ENCODE peak calls at places on chromosomes 11 and 22, in four cellular contexts. A is K562, U is HepG2, Y is GM12878. B is an unnamed sample.

GRCh38 chr11:117908959-117909610 is 20.1 kb downstream of the TMPRSS13 start:
- DNase-seq in A (no peak), U (no peak), Y (no peak), B (peak)

GRCh38 chr11:33701302-33701701 is 676 bp upstream of the C11orf91 start:
- DNase-seq in Y (no peak), U (no peak), A (no peak), B (no peak)

GRCh38 chr11:119957951-119958350 is 180.0 kb downstream of the TRIM29 start:
- DNase-seq in Y (no peak), U (no peak), A (no peak), B (no peak)

GRCh38 chr11:47259178-47259977 is 1.6 kb downstream of the NR1H3 start:
- DNase-seq in U (peak), Y (no peak), A (no peak), B (peak)

GRCh38 chr11:23995891-23996290 is 501.0 kb upstream of the LUZP2 start:
- DNase-seq in U (no peak), Y (no peak), A (no peak), B (no peak)

GRCh38 chr22:44247346-44247745 is 65.4 kb downstream of the SHISAL1 start:
- DNase-seq in U (no peak), A (no peak), Y (no peak), B (no peak)

GRCh38 chr11:96000064-96000463 is 76.2 kb upstream of the MTMR2 start:
- DNase-seq in U (no peak), Y (no peak), A (no peak), B (no peak)

GRCh38 chr11:34449013-34449412 is 10.3 kb downstream of the CAT start:
- DNase-seq in Y (no peak), U (no peak), A (no peak), B (no peak)

GRCh38 chr22:19571207-19571795 is 47.1 kb upstream of the CLDN5 start:
- DNase-seq in Y (no peak), U (no peak), A (peak), B (no peak)

GRCh38 chr22:22034469-22035132 is 52.0 kb upstream of the TOP3B start:
- DNase-seq in U (no peak), Y (no peak), A (no peak), B (no peak)

GRCh38 chr11:120781486-120782120 is 242.3 kb upstream of the TBCEL start:
- DNase-seq in Y (no peak), U (no peak), A (no peak), B (no peak)

GRCh38 chr22:42169055-42169469 is 38.5 kb upstream of the CYP2D6 start:
- DNase-seq in U (peak), Y (peak), A (peak), B (peak)

GRCh38 chr11:40037005-40037404 is 1422.4 kb downstream of the LRRC4C start:
- DNase-seq in U (no peak), Y (no peak), A (no peak), B (no peak)

GRCh38 chr11:40027737-40028136 is 1431.7 kb downstream of the LRRC4C start:
- DNase-seq in Y (no peak), U (no peak), A (no peak), B (no peak)

GRCh38 chr11:40029406-40029805 is 1430.0 kb downstream of the LRRC4C start:
- DNase-seq in U (no peak), A (no peak), Y (no peak), B (no peak)

GRCh38 chr11:40030867-40031266 is 1428.6 kb downstream of the LRRC4C start:
- DNase-seq in Y (no peak), A (no peak), U (no peak), B (no peak)

DNA sequence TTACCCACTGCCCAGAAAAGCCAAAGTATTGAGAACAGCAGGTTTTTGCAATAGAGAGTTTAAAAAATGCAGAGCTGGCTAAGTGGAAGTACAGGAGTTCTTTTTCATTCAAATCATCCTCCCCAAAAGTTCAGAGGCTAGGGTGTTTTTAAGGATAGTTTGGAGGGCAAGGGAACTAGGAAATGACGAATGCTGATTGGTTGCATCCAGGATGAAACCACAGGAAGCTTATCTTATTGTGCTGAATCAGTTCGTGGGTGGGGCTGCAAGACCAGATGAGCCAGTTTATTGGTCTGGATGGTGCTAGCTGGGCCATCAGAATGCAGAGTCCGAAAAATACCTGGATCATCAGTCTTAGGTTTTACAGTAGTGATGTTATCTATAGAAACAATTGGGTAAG is 1427.1 kb downstream of the LRRC4C start:
- DNase-seq in A (no peak), Y (no peak), U (no peak), B (no peak)
- TF ChIP-seq NFIC in A (no peak), Y (no peak), U (no peak), B (no peak)

GRCh38 chr11:65311197-65311631 is 3.5 kb upstream of the CDC42EP2 start:
- DNase-seq in U (no peak), A (no peak), Y (no peak), B (no peak)
- TF ChIP-seq NFIC in U (no peak), A (no peak), Y (no peak), B (no peak)

DNA sequence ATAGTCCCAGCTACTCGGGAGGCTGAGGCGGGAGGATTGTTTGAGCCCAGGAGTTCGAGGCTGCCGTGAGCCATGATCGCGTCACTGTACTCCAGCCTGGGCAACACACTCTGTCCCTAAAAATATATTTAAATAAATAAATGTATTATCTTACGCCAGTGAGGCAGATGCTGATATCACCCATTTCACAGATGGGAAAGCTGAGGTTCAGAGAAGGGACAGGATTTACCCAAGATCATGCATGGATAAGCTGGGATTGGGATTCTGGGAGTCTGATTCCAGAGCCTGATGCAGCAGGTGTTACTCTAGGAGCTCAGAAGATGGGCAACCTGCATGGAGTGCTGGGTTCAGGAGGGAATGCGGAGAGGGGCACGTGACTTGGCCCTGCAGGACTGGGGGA is 17.8 kb downstream of the SGSM1 start:
- DNase-seq in U (no peak), Y (no peak), A (no peak), B (no peak)
- TF ChIP-seq NFIC in U (no peak), Y (no peak), A (no peak), B (no peak)

DNA sequence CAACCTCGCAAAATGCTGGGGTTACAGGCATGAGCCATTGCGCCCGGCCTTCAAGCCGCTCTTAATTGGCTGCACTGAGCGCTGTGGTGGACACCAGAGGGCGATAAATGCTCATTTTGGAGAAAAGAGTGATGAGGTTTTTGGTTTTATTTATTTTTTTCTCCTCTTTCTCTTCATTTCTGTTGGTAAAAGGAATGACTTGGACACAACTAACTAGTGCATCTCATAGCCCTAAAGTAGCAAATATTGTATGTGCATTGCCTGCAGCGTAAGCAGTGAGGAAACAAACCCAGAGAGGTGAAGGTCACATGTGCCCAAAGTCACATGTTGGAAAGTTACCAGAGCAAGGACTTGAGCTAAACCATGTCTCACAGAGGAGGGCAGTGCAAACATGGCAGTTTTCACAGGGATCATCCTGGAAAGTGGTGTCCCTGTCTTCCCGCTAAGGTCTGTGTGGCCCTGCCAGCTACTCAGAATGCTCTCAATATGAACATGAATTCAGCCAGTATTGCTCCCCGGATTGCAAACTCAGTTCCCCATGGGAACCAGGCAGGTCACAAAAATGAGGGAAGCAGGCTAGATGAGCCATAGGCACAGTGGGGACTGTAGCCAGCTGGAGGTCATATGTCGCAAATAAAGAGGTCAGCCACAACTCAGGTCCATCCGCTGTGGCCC is 8.6 kb upstream of the CD82 start:
- DNase-seq in A (no peak), U (peak), Y (peak), B (no peak)
- TF ChIP-seq NFIC in A (no peak), U (no peak), Y (no peak), B (no peak)

GRCh38 chr11:12319734-12320387 is 57.5 kb upstream of the PARVA start:
- DNase-seq in A (no peak), Y (no peak), U (no peak), B (no peak)

GRCh38 chr11:12321217-12321937 is 56.0 kb upstream of the PARVA start:
- DNase-seq in U (no peak), Y (no peak), A (no peak), B (no peak)

GRCh38 chr11:12315024-12315423 is 62.3 kb upstream of the PARVA start:
- DNase-seq in Y (no peak), A (no peak), U (no peak), B (no peak)

GRCh38 chr11:12316432-12316831 is 60.9 kb upstream of the PARVA start:
- DNase-seq in A (no peak), Y (no peak), U (no peak), B (no peak)

DNA sequence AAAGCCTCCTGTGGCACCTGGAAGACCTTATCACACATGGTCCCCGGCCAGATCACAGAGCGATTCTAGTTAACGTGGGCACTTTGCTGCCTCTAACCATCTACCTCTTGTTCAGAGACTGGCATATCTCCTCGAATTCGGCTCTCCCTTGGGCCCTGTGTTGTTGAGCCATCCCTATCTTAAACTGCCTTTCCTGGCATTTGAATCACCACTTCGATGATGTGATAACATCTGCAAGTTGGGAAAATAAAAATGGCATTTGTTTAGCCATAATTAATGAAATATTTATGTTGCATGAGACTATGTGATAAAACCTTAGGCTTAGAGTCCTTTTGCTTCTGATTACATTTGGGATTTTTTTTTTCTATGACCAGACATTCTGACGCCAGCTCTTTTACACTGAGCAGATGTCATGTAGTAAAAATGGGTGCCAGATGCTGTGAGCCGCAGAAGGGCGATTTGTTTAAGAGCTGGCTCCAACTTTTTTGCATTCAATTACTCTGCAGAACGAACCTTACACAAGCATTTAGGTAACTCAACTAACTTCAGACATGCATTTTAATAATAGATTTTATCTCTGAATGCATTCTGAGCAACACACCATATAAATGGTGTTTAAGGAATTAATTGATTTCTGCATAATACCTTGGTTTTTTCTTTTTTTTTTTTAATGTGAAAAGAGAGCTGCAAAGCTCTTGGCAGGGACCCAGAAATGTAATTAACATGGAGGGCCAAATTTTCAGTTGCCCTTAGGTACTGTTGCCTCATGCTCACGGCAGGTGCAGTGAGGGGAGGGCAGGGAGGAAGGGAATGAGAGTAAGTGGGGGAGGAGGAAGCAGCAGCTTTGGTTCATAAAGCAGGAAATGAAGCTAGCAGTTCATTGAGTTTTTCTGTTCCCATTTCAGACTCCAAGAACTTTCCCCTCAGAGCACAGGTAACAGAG is 58.3 kb upstream of the PARVA start:
- DNase-seq in U (no peak), Y (no peak), A (no peak), B (peak)
- TF ChIP-seq NFIC in U (no peak), Y (no peak), A (no peak), B (peak)

GRCh38 chr22:38718414-38718813 is 12.7 kb downstream of the GTPBP1 start:
- DNase-seq in U (peak), Y (no peak), A (no peak), B (peak)
- TF ChIP-seq NFIC in U (no peak), Y (no peak), A (no peak), B (no peak)

GRCh38 chr11:123305601-123306000 is 110.6 kb upstream of the CLMP start:
- DNase-seq in A (no peak), U (no peak), Y (no peak), B (no peak)

GRCh38 chr11:123304828-123305530 is 109.9 kb upstream of the CLMP start:
- DNase-seq in A (no peak), U (no peak), Y (no peak), B (no peak)

GRCh38 chr11:123308077-123308476 is 113.0 kb upstream of the CLMP start:
- DNase-seq in Y (peak), A (no peak), U (no peak), B (peak)

GRCh38 chr11:123306531-123306930 is 111.5 kb upstream of the CLMP start:
- DNase-seq in U (no peak), Y (no peak), A (no peak), B (no peak)

DNA sequence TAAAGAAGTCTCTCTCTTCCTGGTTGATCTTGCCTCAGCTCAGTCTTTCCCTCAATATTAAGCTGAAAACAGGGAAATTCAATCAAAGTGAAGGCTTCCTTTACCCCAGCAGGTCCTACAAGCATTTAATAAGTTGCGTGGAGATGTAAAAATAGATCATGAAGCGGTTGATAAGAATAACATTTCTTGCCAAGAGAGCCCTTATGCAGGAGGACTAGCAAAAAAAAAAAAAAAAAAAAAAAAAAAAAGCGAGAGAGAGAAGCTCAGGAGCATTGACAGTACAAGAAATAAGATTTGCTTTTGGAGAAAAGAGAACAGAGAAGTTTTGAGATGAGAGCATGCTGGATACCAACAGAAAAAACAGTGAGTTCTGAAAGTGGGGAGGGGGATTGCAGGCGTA is 112.2 kb upstream of the CLMP start:
- DNase-seq in Y (no peak), A (no peak), U (no peak), B (no peak)
- TF ChIP-seq NFIC in Y (no peak), A (no peak), U (no peak), B (no peak)

GRCh38 chr11:10302744-10303557 is 1.9 kb upstream of the ADM start:
- DNase-seq in Y (no peak), U (peak), A (peak), B (peak)
- TF ChIP-seq NFIC in Y (no peak), U (no peak), A (peak), B (peak)

B was measured in SK-N-SH.